ENCODE peak calls at places on chromosomes 13 and 19, in ten cellular contexts. W is cardiac muscle cell; P is uterus; A is ascending aorta; S is AG04450; O is CD8-positive, alpha-beta T cell; Z is dorsolateral prefrontal cortex; T is suprapubic skin; G is heart right ventricle; Y is A549. D is an unnamed sample.

GRCh38 chr19:29091127-29091526 is 121.8 kb downstream of the UQCRFS1 start:
- DNase-seq in Z (no peak), A (no peak), O (no peak), W (no peak), G (no peak), T (no peak), Y (no peak), P (no peak), S (no peak), D (no peak)

GRCh38 chr13:33543631-33544030 is 258.1 kb upstream of the STARD13 start:
- DNase-seq in Z (no peak), Y (no peak), O (no peak), T (no peak), A (no peak), W (no peak), G (no peak), P (no peak), S (no peak), D (no peak)

GRCh38 chr13:30829145-30829544 is 76.9 kb upstream of the MEDAG start:
- DNase-seq in S (no peak), Z (no peak), O (no peak), A (no peak), T (no peak), G (no peak), P (no peak), Y (peak), W (peak), D (no peak)

GRCh38 chr13:106573855-106574254 is 5.9 kb upstream of the ARGLU1 start:
- DNase-seq in W (peak), Z (no peak), P (peak), S (no peak), Y (no peak), T (no peak), A (peak), G (peak), O (no peak), D (no peak)

GRCh38 chr13:58964048-58964447 is 1199.7 kb downstream of the DIAPH3 start:
- DNase-seq in P (no peak), Y (no peak), O (no peak), Z (no peak), T (no peak), G (no peak), A (no peak), S (no peak), W (no peak), D (no peak)

GRCh38 chr13:85431720-85432119 is 367.5 kb downstream of the SLITRK6 start:
- DNase-seq in A (no peak), G (no peak), Z (no peak), Y (no peak), O (no peak), W (no peak), P (no peak), T (no peak), S (no peak), D (no peak)

GRCh38 chr19:46213806-46214205 is 15.7 kb upstream of the IGFL1 start:
- DNase-seq in T (no peak), W (no peak), Y (no peak), Z (no peak), S (no peak), P (no peak), G (no peak), O (no peak), A (no peak), D (no peak)

GRCh38 chr19:9917322-9917721 is 19.0 kb downstream of the OLFM2 start:
- DNase-seq in P (no peak), S (no peak), A (peak), Z (no peak), O (no peak), G (peak), W (peak), T (no peak), Y (peak), D (no peak)

GRCh38 chr19:29278716-29279115 is 65.8 kb upstream of the UQCRFS1 start:
- DNase-seq in W (no peak), Z (no peak), G (no peak), S (no peak), O (no peak), A (no peak), Y (no peak), P (no peak), T (peak), D (no peak)

GRCh38 chr13:32284927-32285632 is 30.1 kb downstream of the ZAR1L start:
- DNase-seq in T (no peak), Y (no peak), A (peak), P (no peak), O (no peak), Z (no peak), S (no peak), G (peak), W (peak), D (no peak)

GRCh38 chr19:42129399-42130253 is 2.6 kb downstream of the POU2F2 start:
- DNase-seq in Y (no peak), S (no peak), Z (no peak), W (peak), A (peak), G (peak), T (no peak), P (no peak), O (no peak), D (no peak)

GRCh38 chr19:35755160-35755549 is 1.7 kb downstream of the HSPB6 start:
- DNase-seq in P (no peak), Y (no peak), Z (no peak), W (no peak), G (no peak), T (peak), S (no peak), O (no peak), A (no peak), D (peak)

GRCh38 chr19:55689366-55690108 is 14.5 kb downstream of the EPN1 start:
- DNase-seq in W (no peak), A (no peak), O (no peak), T (no peak), S (no peak), Y (no peak), P (no peak), Z (peak), G (no peak), D (no peak)

GRCh38 chr13:83941669-83942335 is 59.5 kb upstream of the SLITRK1 start:
- DNase-seq in Z (no peak), A (no peak), W (no peak), S (no peak), G (no peak), Y (no peak), T (no peak), O (no peak), P (no peak), D (no peak)

GRCh38 chr13:40191186-40191980 is 475.1 kb downstream of the FOXO1 start:
- DNase-seq in G (no peak), Z (no peak), Y (no peak), P (no peak), T (no peak), O (no peak), W (peak), A (peak), S (no peak), D (no peak)

GRCh38 chr13:61824168-61824567 is 408.5 kb upstream of the PCDH20 start:
- DNase-seq in T (no peak), S (no peak), G (no peak), W (no peak), Y (no peak), A (no peak), P (no peak), O (no peak), Z (no peak), D (no peak)

GRCh38 chr19:41064974-41065569 is 23.2 kb upstream of the CYP2A13 start:
- DNase-seq in T (no peak), O (no peak), Z (no peak), G (no peak), W (peak), P (no peak), A (no peak), S (no peak), Y (peak), D (no peak)

GRCh38 chr13:93280688-93281087 is 54.1 kb downstream of the GPC6 start:
- DNase-seq in W (no peak), O (no peak), Y (no peak), T (no peak), A (no peak), P (no peak), S (no peak), Z (no peak), G (no peak), D (no peak)

GRCh38 chr19:23241433-23241832 is 8.8 kb downstream of the ZNF724 start:
- DNase-seq in S (no peak), Y (no peak), G (no peak), Z (no peak), T (no peak), P (no peak), O (no peak), A (no peak), W (no peak), D (no peak)

GRCh38 chr13:41029629-41030028 is 10.5 kb upstream of the ELF1 start:
- DNase-seq in O (no peak), P (no peak), S (no peak), A (no peak), T (no peak), Z (no peak), G (no peak), W (no peak), Y (no peak), D (no peak)

GRCh38 chr19:20078696-20079095 is 896 bp downstream of the ZNF90 start:
- DNase-seq in G (peak), Y (no peak), W (peak), Z (no peak), P (peak), T (no peak), S (no peak), A (peak), O (no peak), D (no peak)

GRCh38 chr13:46751811-46752635 is 44.9 kb downstream of the ESD start:
- DNase-seq in Y (no peak), G (no peak), S (no peak), P (no peak), Z (no peak), T (no peak), W (no peak), A (no peak), O (peak), D (no peak)

GRCh38 chr19:54316746-54317107 is 3.8 kb upstream of the LILRA5 start:
- DNase-seq in S (no peak), W (no peak), A (no peak), Z (no peak), Y (no peak), G (no peak), P (no peak), O (no peak), T (peak), D (no peak)

GRCh38 chr19:47432091-47432490 is 12.8 kb upstream of the MEIS3 start:
- DNase-seq in A (no peak), G (no peak), P (no peak), W (no peak), Y (no peak), O (no peak), T (no peak), Z (no peak), S (no peak), D (no peak)

GRCh38 chr19:39516270-39516669 is 1.3 kb downstream of the SELENOV start:
- DNase-seq in T (no peak), O (no peak), G (no peak), Z (no peak), Y (no peak), P (no peak), A (no peak), W (no peak), S (no peak), D (no peak)

GRCh38 chr13:44048326-44048725 is 168.6 kb downstream of the LACC1 start:
- DNase-seq in T (no peak), S (no peak), O (no peak), Z (no peak), Y (no peak), P (no peak), G (no peak), A (no peak), W (peak), D (no peak)

GRCh38 chr13:112711528-112712265 is 21.9 kb downstream of the ATP11A start:
- DNase-seq in O (no peak), P (peak), Z (peak), W (peak), T (peak), Y (peak), S (peak), G (peak), A (peak), D (no peak)
- TF ChIP-seq CTCF in O (no peak), P (no peak), Z (no peak), W (peak), T (no peak), Y (peak), S (peak), G (no peak), A (peak), D (no peak)

GRCh38 chr19:48616491-48617056 is 1.7 kb upstream of the FAM83E start:
- DNase-seq in W (no peak), Y (no peak), A (no peak), O (no peak), G (no peak), P (no peak), T (no peak), Z (no peak), S (no peak), D (peak)
- H3K27ac ChIP-seq in W (no peak), Y (peak), A (no peak), O (no peak), G (no peak), P (no peak), T (peak), Z (no peak), S (no peak), D (peak)

GRCh38 chr19:2136796-2137195 is 14.6 kb downstream of the AP3D1 start:
- DNase-seq in W (no peak), S (no peak), O (no peak), G (no peak), T (no peak), Z (no peak), P (no peak), A (no peak), Y (no peak), D (no peak)
- TF ChIP-seq CTCF in W (no peak), S (no peak), O (no peak), G (no peak), T (no peak), Z (no peak), P (no peak), A (no peak), Y (no peak), D (no peak)

DNA sequence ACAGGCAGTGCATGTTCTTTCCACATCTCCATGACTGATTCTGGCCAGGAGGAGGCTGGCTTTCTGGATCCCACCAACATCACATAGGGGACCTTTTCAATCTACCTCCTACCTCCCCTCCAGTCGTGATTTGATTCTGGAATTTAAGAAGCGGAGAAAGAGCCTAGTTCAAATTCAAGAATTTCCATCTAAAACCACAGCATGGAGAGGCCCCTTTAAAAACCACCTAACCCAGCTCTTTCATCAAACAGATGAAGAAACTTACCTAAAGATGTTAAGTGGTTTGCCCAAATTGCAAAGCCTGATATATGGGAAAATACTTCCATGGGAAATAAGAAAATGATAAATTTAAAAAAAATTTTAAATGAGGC is 45.6 kb downstream of the RFX2 start:
- DNase-seq in A (no peak), T (no peak), O (no peak), W (no peak), S (no peak), P (no peak), G (no peak), Y (no peak), Z (no peak), D (no peak)
- H3K27ac ChIP-seq in A (peak), T (peak), O (no peak), W (no peak), S (no peak), P (peak), G (peak), Y (peak), Z (no peak), D (peak)

DNA sequence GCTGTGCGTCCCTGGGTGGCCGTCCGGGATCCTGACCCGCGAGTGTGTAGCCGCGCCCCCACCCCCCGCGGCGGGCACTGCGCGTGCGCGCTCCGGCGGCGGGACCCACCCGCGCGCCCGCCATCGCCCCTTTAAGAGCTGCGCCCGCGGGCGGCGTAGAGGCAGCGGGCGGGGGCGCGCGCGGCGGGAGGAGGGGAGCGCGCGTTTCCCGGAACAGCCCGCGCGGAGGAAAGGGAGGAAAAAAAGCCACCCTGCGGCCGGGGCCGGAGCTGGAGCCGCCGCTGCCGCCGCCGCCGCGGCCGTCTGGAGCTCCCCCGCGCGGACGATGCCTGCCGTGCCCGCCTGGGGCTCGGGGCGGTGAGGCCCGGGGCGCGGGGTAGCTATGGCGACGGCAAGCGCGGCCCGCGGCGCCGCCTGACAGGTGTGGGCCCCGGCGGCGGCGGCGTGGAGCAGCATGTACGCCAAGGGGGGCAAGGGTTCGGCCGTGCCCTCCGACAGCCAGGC is at the start of gene SSBP4:
- DNase-seq in A (peak), W (peak), Z (no peak), T (no peak), O (peak), P (peak), S (no peak), Y (no peak), G (peak), D (no peak)
- TF ChIP-seq CTCF in A (no peak), W (no peak), Z (no peak), T (peak), O (no peak), P (peak), S (peak), Y (peak), G (peak), D (no peak)

D was measured in vagina.